ENCODE peak calls at places on chromosomes 2 and 18, in nine cellular contexts. Q is activated T-helper 1 cell treated with anti-CD3 and anti-CD28 coated beads, Interleukin-12 subunit alpha, Interleukin-12 subunit beta, Interleukin-2, Interleukin-4 antibody, amounts not matched to agents 30 ng/mL and 10 ng/mL and 1 ng/mL, durations not matched to agents 14 hours and 24 hours and 36 hours; L is nephron progenitor cell; V is SHP77; M is NCI-H1694; I is pons; J is progenitor cell of endocrine pancreas; H is MCF 10A; P is SK-N-MC. K is an unnamed sample.

GRCh38 chr2:230779141-230779523 is 66.5 kb downstream of the CAB39 start:
- DNase-seq in Q (no peak), L (no peak), V (no peak), M (no peak), I (no peak), J (no peak), H (no peak), P (no peak), K (no peak)

GRCh38 chr2:137968477-137969417 is 4.5 kb downstream of the HNMT start:
- DNase-seq in Q (no peak), L (no peak), V (no peak), M (no peak), I (no peak), J (no peak), H (no peak), P (no peak), K (no peak)

GRCh38 chr2:45821558-45822271 is 170.2 kb downstream of the PRKCE start:
- DNase-seq in Q (no peak), L (no peak), V (peak), M (no peak), I (no peak), J (no peak), H (peak), P (no peak), K (no peak)

GRCh38 chr18:59148192-59148591 is 8.5 kb downstream of the SEC11C start:
- DNase-seq in Q (no peak), L (no peak), V (peak), M (no peak), I (no peak), J (no peak), H (no peak), P (no peak), K (no peak)

GRCh38 chr18:51076503-51076902 is 46.5 kb downstream of the SMAD4 start:
- DNase-seq in Q (no peak), L (no peak), V (no peak), M (no peak), I (no peak), J (no peak), H (no peak), P (no peak), K (no peak)

GRCh38 chr2:173456960-173457359 is 102.3 kb downstream of the CDCA7 start:
- DNase-seq in Q (no peak), L (no peak), V (no peak), M (no peak), I (no peak), J (no peak), H (no peak), P (no peak), K (no peak)

GRCh38 chr2:130819915-130820861 is 16.5 kb upstream of the ARHGEF4 start:
- DNase-seq in Q (no peak), L (peak), V (no peak), M (peak), I (no peak), J (no peak), H (peak), P (no peak), K (no peak)

GRCh38 chr2:241777686-241778627 is 1.3 kb downstream of the GAL3ST2 start:
- DNase-seq in Q (no peak), L (no peak), V (no peak), M (no peak), I (no peak), J (no peak), H (peak), P (no peak), K (no peak)

GRCh38 chr18:48009116-48009825 is 78.8 kb upstream of the SMAD2 start:
- DNase-seq in Q (no peak), L (no peak), V (peak), M (no peak), I (no peak), J (no peak), H (no peak), P (no peak), K (no peak)

GRCh38 chr2:175373001-175373727 is 191.7 kb upstream of the ATP5MC3 start:
- DNase-seq in Q (no peak), L (no peak), V (no peak), M (no peak), I (no peak), J (no peak), H (no peak), P (peak), K (no peak)

GRCh38 chr18:13716916-13717315 is 9.4 kb downstream of the FAM210A start:
- DNase-seq in Q (no peak), L (no peak), V (no peak), M (no peak), I (no peak), J (no peak), H (no peak), P (no peak), K (no peak)

GRCh38 chr2:128406629-128407252 is 88.1 kb upstream of the HS6ST1 start:
- DNase-seq in Q (no peak), L (no peak), V (no peak), M (no peak), I (no peak), J (peak), H (no peak), P (peak), K (no peak)

K was measured in germinal center.